ENCODE peak calls at places on chromosomes 12 and 14, in five cellular contexts. C is Daoy, V is psoas muscle, I is endothelial cell, N is HT1080. A is an unnamed sample.

GRCh38 chr14:56243110-56243509 is 124.9 kb downstream of the PELI2 start:
- DNase-seq in C (no peak), V (no peak), I (no peak), N (no peak), A (no peak)

GRCh38 chr14:105413542-105413886 is 6.1 kb upstream of the MTA1 start:
- DNase-seq in C (no peak), V (no peak), I (no peak), N (no peak), A (no peak)

GRCh38 chr14:99189201-99189801 is 82.7 kb downstream of the BCL11B start:
- DNase-seq in C (no peak), V (no peak), I (no peak), N (no peak), A (no peak)

GRCh38 chr14:65012353-65012752 is 25.7 kb downstream of the FNTB start:
- DNase-seq in C (no peak), V (no peak), I (no peak), N (no peak), A (no peak)

GRCh38 chr14:63388766-63389431 is 70.2 kb upstream of the GPHB5 start:
- DNase-seq in C (peak; percentile 50), V (peak; percentile 62), I (peak; percentile 75), N (peak; percentile 47), A (peak; percentile 63)

GRCh38 chr12:123949118-123949774 is 23.4 kb downstream of the CCDC92 start:
- DNase-seq in C (no peak), V (no peak), I (no peak), N (no peak), A (no peak)

GRCh38 chr14:68691031-68691864 is 101.6 kb downstream of the ZFP36L1 start:
- DNase-seq in C (no peak), V (no peak), I (no peak), N (no peak), A (peak; percentile 25)

GRCh38 chr12:3154006-3154405 is 76.8 kb downstream of the TSPAN9 start:
- DNase-seq in C (no peak), V (no peak), I (no peak), N (no peak), A (no peak)

GRCh38 chr12:127803545-127803944 is 463.4 kb upstream of the TMEM132C start:
- DNase-seq in C (no peak), V (no peak), I (no peak), N (no peak), A (no peak)

GRCh38 chr14:61451491-61451890 is 130.1 kb downstream of the PRKCH start:
- DNase-seq in C (no peak), V (no peak), I (no peak), N (no peak), A (no peak)

GRCh38 chr14:89792489-89793366 is 161.8 kb downstream of the EFCAB11 start:
- DNase-seq in C (no peak), V (peak; percentile 32), I (no peak), N (no peak), A (peak; percentile 38)

GRCh38 chr12:52014567-52015392 is 8.0 kb downstream of the TAMALIN start:
- DNase-seq in C (no peak), V (no peak), I (no peak), N (no peak), A (peak; percentile 16)

GRCh38 chr14:103140316-103141109 is 17.3 kb downstream of the TNFAIP2 start:
- DNase-seq in C (peak; percentile 33), V (no peak), I (no peak), N (no peak), A (no peak)

GRCh38 chr12:46963977-46964376 is 115.4 kb upstream of the PCED1B start:
- DNase-seq in C (peak; percentile 32), V (no peak), I (no peak), N (peak; percentile 44), A (no peak)

GRCh38 chr14:104656014-104656714 is 33.3 kb upstream of the INF2 start:
- DNase-seq in C (peak; percentile 54), V (no peak), I (no peak), N (no peak), A (no peak)

GRCh38 chr12:131720241-131720640 is 9.4 kb downstream of the SFSWAP start:
- DNase-seq in C (no peak), V (no peak), I (no peak), N (no peak), A (no peak)

GRCh38 chr14:75522919-75523318 is 650 bp downstream of the BATF start:
- DNase-seq in C (no peak), V (no peak), I (no peak), N (no peak), A (no peak)

GRCh38 chr14:77681196-77682157 is 26.3 kb downstream of the ALKBH1 start:
- DNase-seq in C (no peak), V (no peak), I (no peak), N (peak; percentile 14), A (no peak)

GRCh38 chr14:61564623-61565091 is 130.7 kb upstream of the HIF1A start:
- DNase-seq in C (peak; percentile 97), V (no peak), I (no peak), N (peak; percentile 98), A (no peak)

GRCh38 chr12:122935318-122935717 is 30.9 kb downstream of the ABCB9 start:
- DNase-seq in C (no peak), V (no peak), I (no peak), N (no peak), A (no peak)

GRCh38 chr12:46386360-46386867 is 13.8 kb upstream of the SLC38A2 start:
- DNase-seq in C (peak; percentile 83), V (no peak), I (no peak), N (peak; percentile 90), A (no peak)

GRCh38 chr12:47079365-47079893 is at the start of gene PCED1B:
- DNase-seq in C (peak; percentile 80), V (peak; percentile 70), I (peak; percentile 65), N (peak; percentile 70), A (peak; percentile 72)

GRCh38 chr14:60183724-60184596 is 18.8 kb upstream of the DHRS7 start:
- DNase-seq in C (peak; percentile 57), V (no peak), I (no peak), N (peak; percentile 53), A (no peak)

GRCh38 chr12:2682301-2683282 is 112.2 kb upstream of the FKBP4 start:
- DNase-seq in C (peak; percentile 54), V (no peak), I (peak; percentile 61), N (peak; percentile 54), A (peak; percentile 29)

GRCh38 chr14:99137001-99137700 is 134.8 kb downstream of the BCL11B start:
- DNase-seq in C (no peak), V (no peak), I (no peak), N (no peak), A (no peak)

GRCh38 chr12:32896438-32897275 is at the start of gene PKP2:
- DNase-seq in C (peak; percentile 72), V (peak; percentile 26), I (peak; percentile 71), N (peak; percentile 36), A (peak; percentile 18)

GRCh38 chr12:124506145-124506831 is 61.1 kb downstream of the NCOR2 start:
- DNase-seq in C (peak; percentile 80), V (peak; percentile 80), I (no peak), N (no peak), A (peak; percentile 87)

GRCh38 chr12:108722463-108722862 is 8.9 kb downstream of the CORO1C start:
- DNase-seq in C (no peak), V (no peak), I (no peak), N (no peak), A (no peak)

GRCh38 chr12:57763881-57764661 is 2.8 kb downstream of the CYP27B1 start:
- DNase-seq in C (no peak), V (no peak), I (no peak), N (no peak), A (no peak)

GRCh38 chr12:19515179-19515578 is 75.9 kb downstream of the AEBP2 start:
- DNase-seq in C (no peak), V (no peak), I (no peak), N (no peak), A (no peak)

GRCh38 chr12:65414526-65414925 is 136.0 kb downstream of the MSRB3 start:
- DNase-seq in C (no peak), V (no peak), I (no peak), N (peak; percentile 27), A (no peak)

GRCh38 chr14:91223028-91223783 is 21.3 kb downstream of the GPR68 start:
- DNase-seq in C (peak; percentile 41), V (no peak), I (no peak), N (peak; percentile 66), A (no peak)

GRCh38 chr12:22729898-22730443 is 105.0 kb downstream of the ETNK1 start:
- DNase-seq in C (peak; percentile 26), V (no peak), I (no peak), N (peak; percentile 60), A (no peak)

GRCh38 chr12:1185460-1186182 is 194.6 kb downstream of the ERC1 start:
- DNase-seq in C (no peak), V (no peak), I (no peak), N (no peak), A (no peak)

GRCh38 chr12:67483871-67484554 is 164.5 kb upstream of the DYRK2 start:
- DNase-seq in C (no peak), V (no peak), I (no peak), N (no peak), A (no peak)

GRCh38 chr12:48053122-48053521 is 48.8 kb upstream of the COL2A1 start:
- DNase-seq in C (no peak), V (no peak), I (no peak), N (no peak), A (no peak)

GRCh38 chr12:126243814-126244213 is 1178.6 kb downstream of the AACS start:
- DNase-seq in C (no peak), V (no peak), I (no peak), N (no peak), A (no peak)

GRCh38 chr14:50013198-50013918 is 103.0 kb downstream of the VCPKMT start:
- DNase-seq in C (no peak), V (no peak), I (no peak), N (peak; percentile 84), A (no peak)

A was measured in uterus.